ENCODE peak calls at places on chromosome X, in five cellular contexts. W, M, B, C and P are unnamed samples.

GRCh38 chrX:11530621-11531020 is 135.1 kb downstream of the ARHGAP6 start:
- DNase-seq in B (no peak), C (no peak), W (peak; percentile 23), M (peak; percentile 12), P (no peak)

GRCh38 chrX:97322401-97322800 is 438.7 kb downstream of the RPA4 start:
- DNase-seq in M (no peak), C (no peak), W (peak; percentile 51), B (no peak), P (no peak)

GRCh38 chrX:72123471-72124185 is 8.1 kb downstream of the RTL5 start:
- DNase-seq in M (peak; percentile 89), C (no peak), B (peak; percentile 81), W (peak; percentile 5), P (peak; percentile 74)

GRCh38 chrX:10159069-10159468 is 2.3 kb downstream of the CLCN4 start:
- DNase-seq in C (no peak), M (no peak), B (no peak), W (no peak), P (no peak)

GRCh38 chrX:397575-397974 is 10.9 kb upstream of the PPP2R3B start:
- DNase-seq in B (peak; percentile 65), W (peak; percentile 46), M (peak; percentile 81), C (peak; percentile 60), P (peak; percentile 72)

GRCh38 chrX:95351089-95351488 is 1333.6 kb upstream of the DIAPH2 start:
- DNase-seq in B (no peak), C (no peak), M (no peak), W (no peak), P (no peak)

GRCh38 chrX:125532411-125533089 is 212.9 kb downstream of the TEX13C start:
- DNase-seq in M (no peak), W (no peak), B (no peak), C (no peak), P (no peak)

GRCh38 chrX:57156397-57157049 is 19.3 kb upstream of the SPIN2A start:
- DNase-seq in M (peak; percentile 30), B (peak; percentile 42), W (peak; percentile 40), C (no peak), P (peak; percentile 9)

GRCh38 chrX:7950865-7951264 is 23.7 kb upstream of the PNPLA4 start:
- DNase-seq in B (no peak), M (no peak), C (no peak), W (no peak), P (no peak)

GRCh38 chrX:18994713-18995112 is 10.8 kb upstream of the PHKA2 start:
- DNase-seq in B (no peak), M (peak; percentile 77), W (peak; percentile 90), C (no peak), P (no peak)

GRCh38 chrX:13430136-13430827 is 110.4 kb upstream of the ATXN3L start:
- DNase-seq in B (no peak), C (no peak), W (peak; percentile 37), M (no peak), P (no peak)

GRCh38 chrX:5681159-5681558 is 547.5 kb downstream of the NLGN4X start:
- DNase-seq in M (no peak), B (no peak), C (no peak), W (no peak), P (no peak)

GRCh38 chrX:71154641-71155040 is 10.0 kb downstream of the NLGN3 start:
- DNase-seq in B (no peak), C (no peak), W (no peak), M (no peak), P (no peak)

GRCh38 chrX:8868906-8869305 is 67.7 kb upstream of the FAM9A start:
- DNase-seq in M (peak; percentile 18), B (no peak), C (no peak), W (peak; percentile 46), P (no peak)

GRCh38 chrX:3231766-3232165 is 114.7 kb downstream of the MXRA5 start:
- DNase-seq in W (no peak), B (no peak), C (no peak), M (peak; percentile 8), P (no peak)
- H2BK5ac ChIP-seq in W (no peak overlapping the region), B (no peak overlapping the region), C (no peak overlapping the region), M (no peak overlapping the region), P (no peak overlapping the region)

GRCh38 chrX:29661290-29661689 is 554.1 kb upstream of the MAGEB2 start:
- DNase-seq in M (peak; percentile 45), C (no peak), B (no peak), W (peak; percentile 73), P (no peak)

GRCh38 chrX:29662759-29663503 is 552.4 kb upstream of the MAGEB2 start:
- DNase-seq in B (no peak), C (no peak), M (peak; percentile 93), W (peak; percentile 98), P (no peak)

GRCh38 chrX:29665532-29665931 is 549.8 kb upstream of the MAGEB2 start:
- DNase-seq in B (no peak), W (no peak), C (no peak), M (no peak), P (no peak)

GRCh38 chrX:29662101-29662500 is 553.3 kb upstream of the MAGEB2 start:
- DNase-seq in M (peak; percentile 81), B (no peak), C (no peak), W (peak; percentile 82), P (no peak)

GRCh38 chrX:29659911-29660310 is 555.5 kb upstream of the MAGEB2 start:
- DNase-seq in B (no peak), M (no peak), C (no peak), W (no peak), P (no peak)
- H3K4ac ChIP-seq in B (no peak overlapping the region), M (no peak overlapping the region), C (no peak overlapping the region), W (peak overlapping the region; percentile 74), P (no peak overlapping the region)

GRCh38 chrX:44992775-44993174 is 119.8 kb downstream of the KDM6A start:
- DNase-seq in C (no peak), W (no peak), B (no peak), M (no peak), P (no peak)

DNA sequence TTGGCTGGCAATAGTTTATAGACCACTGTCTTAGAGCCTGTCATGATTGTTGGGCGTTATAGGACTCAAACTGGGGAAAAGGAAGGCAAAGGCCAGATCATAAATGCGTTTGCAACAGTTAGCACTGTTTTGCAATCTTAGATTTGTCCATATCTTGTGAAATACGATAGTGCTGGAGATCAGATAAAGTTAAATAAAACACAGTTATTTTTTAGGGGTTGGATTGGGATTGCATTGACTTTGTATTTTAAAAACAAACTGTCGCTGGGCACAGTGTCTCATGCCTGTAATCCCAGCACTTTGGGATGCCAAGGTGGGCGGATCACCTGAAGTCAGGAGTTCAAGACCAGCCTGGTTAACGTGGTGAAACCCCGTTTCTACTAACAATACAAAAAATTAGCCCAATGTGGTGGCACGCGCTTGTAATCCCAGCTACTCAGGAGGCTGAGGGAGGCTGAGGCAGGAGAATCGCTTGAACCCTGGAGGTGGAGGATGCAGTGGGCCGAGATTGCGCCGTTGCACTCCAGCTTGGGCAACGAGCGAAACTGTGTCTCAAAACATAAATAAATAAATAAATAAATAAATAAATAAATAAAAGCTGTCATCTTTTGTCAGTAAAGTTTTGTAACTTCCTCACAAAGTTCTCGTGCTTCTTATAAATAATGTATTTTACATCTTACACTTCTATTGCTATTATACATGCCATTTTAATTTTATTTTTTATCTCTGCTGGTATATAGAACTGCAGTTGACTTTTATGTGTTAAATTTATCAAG is 117.2 kb downstream of the KDM6A start:
- DNase-seq in B (no peak), W (no peak), M (no peak), C (no peak), P (no peak)
- H3K18ac ChIP-seq in B (no peak overlapping the region), W (no peak overlapping the region), M (no peak overlapping the region), C (no peak overlapping the region), P (no peak overlapping the region)

DNA sequence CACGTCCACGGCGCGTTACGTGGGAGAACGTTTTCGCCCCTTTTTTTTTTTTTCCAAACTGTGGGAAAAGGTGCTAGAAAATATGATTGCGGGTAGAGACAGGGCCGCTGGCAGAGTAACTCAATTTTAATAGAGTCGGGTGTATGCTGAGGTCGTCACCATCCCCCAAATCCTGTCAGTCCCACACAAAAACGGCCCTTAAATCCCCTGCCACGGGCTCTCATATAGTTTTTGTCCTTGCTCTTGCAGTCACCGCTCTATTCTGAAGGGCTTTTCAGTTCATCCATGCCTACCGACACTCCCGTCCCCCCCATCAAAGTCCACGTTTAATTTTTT is 796 bp upstream of the MED14 start:
- DNase-seq in M (no peak), W (no peak), C (no peak), B (no peak), P (no peak)
- H2BK5ac ChIP-seq in M (peak overlapping the region; percentile 79), W (peak overlapping the region; percentile 93), C (peak overlapping the region; percentile 78), B (no peak overlapping the region), P (no peak overlapping the region)

GRCh38 chrX:116413273-116413672 is 23.1 kb upstream of the SLC6A14 start:
- DNase-seq in B (no peak), M (no peak), W (no peak), C (no peak), P (no peak)

GRCh38 chrX:116417968-116418367 is 18.4 kb upstream of the SLC6A14 start:
- DNase-seq in B (no peak), W (no peak), M (no peak), C (no peak), P (no peak)

DNA sequence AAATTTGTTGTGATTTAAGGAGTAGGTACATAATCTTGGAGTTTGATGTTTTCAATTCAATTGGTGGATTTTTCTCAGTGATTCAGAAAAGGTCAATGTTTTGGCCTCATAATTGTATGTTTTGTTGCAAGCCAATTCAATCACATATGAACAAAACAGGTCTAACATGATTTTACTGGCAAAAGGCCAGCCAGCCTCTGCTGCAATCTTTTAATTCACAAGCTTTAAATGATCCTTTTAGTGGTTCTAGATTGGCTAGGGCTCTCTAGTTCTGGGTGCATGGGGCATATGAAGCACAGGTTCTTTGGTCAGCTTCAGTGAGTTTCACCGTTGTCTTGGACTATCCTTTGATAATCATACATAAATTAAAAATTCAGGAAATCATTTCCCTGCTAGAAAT is 19.2 kb upstream of the SLC6A14 start:
- DNase-seq in W (no peak), C (no peak), B (no peak), M (no peak), P (no peak)
- H3K4ac ChIP-seq in W (no peak overlapping the region), C (no peak overlapping the region), B (no peak overlapping the region), M (no peak overlapping the region), P (no peak overlapping the region)

GRCh38 chrX:42398967-42399631 is 378.9 kb downstream of the PPP1R2C start:
- DNase-seq in W (no peak), M (peak; percentile 2), C (no peak), B (no peak), P (no peak)
- H3K18ac ChIP-seq in W (no peak overlapping the region), M (no peak overlapping the region), C (no peak overlapping the region), B (no peak overlapping the region), P (no peak overlapping the region)

GRCh38 chrX:63934791-63935190 is 149.8 kb upstream of the ARHGEF9 start:
- DNase-seq in M (no peak), W (no peak), B (peak; percentile 40), C (no peak), P (no peak)

GRCh38 chrX:63930140-63930539 is 145.1 kb upstream of the ARHGEF9 start:
- DNase-seq in C (peak; percentile 7), B (peak; percentile 41), W (no peak), M (no peak), P (peak; percentile 8)

GRCh38 chrX:63932006-63932405 is 147.0 kb upstream of the ARHGEF9 start:
- DNase-seq in C (no peak), M (no peak), W (no peak), B (no peak), P (no peak)

GRCh38 chrX:63934160-63934559 is 149.1 kb upstream of the ARHGEF9 start:
- DNase-seq in W (no peak), M (no peak), B (peak; percentile 35), C (no peak), P (no peak)

DNA sequence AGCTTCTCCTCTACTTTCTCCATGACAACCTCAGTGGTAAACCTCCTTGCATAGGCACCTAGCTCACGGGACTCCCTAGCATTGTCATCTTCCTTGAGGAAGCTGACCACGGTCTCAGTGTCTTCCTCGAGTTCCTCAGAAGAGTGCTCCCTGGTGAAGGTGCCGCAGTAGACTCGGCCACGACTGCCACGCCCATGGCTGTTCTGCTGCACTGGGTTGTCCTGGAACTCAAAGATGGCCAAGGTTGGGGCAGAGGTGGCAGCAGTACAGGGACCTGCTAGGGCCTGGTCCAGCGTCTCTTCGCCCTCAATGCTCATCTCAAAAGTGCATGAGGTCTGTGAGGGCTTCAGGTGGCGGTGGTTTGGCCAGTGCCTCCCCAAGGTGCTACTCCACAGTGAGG is 147.9 kb upstream of the ARHGEF9 start:
- DNase-seq in C (no peak), W (no peak), M (no peak), B (no peak), P (no peak)
- H2BK5ac ChIP-seq in C (no peak overlapping the region), W (no peak overlapping the region), M (no peak overlapping the region), B (no peak overlapping the region), P (peak overlapping the region; percentile 39)